ENCODE peak calls at places on chromosomes 4 and X, in four cellular contexts. M, I, C and E are unnamed samples. For H3K4me1, the result is how much of the 10 kb centered on the place peaks cover.

GRCh38 chr4:107069049-107069448 is 32.9 kb upstream of the DKK2 start:
- DNase-seq in M (no peak), I (no peak), C (no peak), E (no peak)

GRCh38 chr4:179624768-179625181 is 2182.5 kb upstream of the AGA start:
- DNase-seq in M (no peak), I (no peak), C (peak), E (peak)

GRCh38 chrX:15242899-15243555 is 26.9 kb downstream of the ASB9 start:
- DNase-seq in M (peak), I (no peak), C (peak), E (peak)

GRCh38 chrX:132470830-132471229 is 18.0 kb downstream of the MBNL3 start:
- DNase-seq in M (no peak), I (no peak), C (no peak), E (no peak)

GRCh38 chr4:80393246-80393969 is 57.9 kb downstream of the CFAP299 start:
- DNase-seq in M (no peak), I (no peak), C (no peak), E (no peak)

GRCh38 chr4:112055100-112055499 is 90.2 kb upstream of the FAM241A start:
- DNase-seq in M (no peak), I (no peak), C (no peak), E (no peak)

GRCh38 chrX:43176686-43177085 is 398.7 kb upstream of the PPP1R2C start:
- DNase-seq in M (peak), I (no peak), C (no peak), E (peak)

GRCh38 chrX:40105016-40105790 is 7.4 kb upstream of the BCOR start:
- DNase-seq in M (no peak), I (peak), C (peak), E (peak)

GRCh38 chrX:39883664-39884063 is 214.1 kb downstream of the BCOR start:
- DNase-seq in M (no peak), I (no peak), C (no peak), E (no peak)

GRCh38 chrX:9656277-9656676 is 109.4 kb downstream of the GPR143 start:
- DNase-seq in M (no peak), I (no peak), C (no peak), E (no peak)

GRCh38 chrX:134821370-134821769 is 163.1 kb upstream of the PLAC1 start:
- DNase-seq in M (no peak), I (peak), C (no peak), E (no peak)

GRCh38 chr4:36172650-36173049 is 71.7 kb downstream of the ARAP2 start:
- DNase-seq in M (no peak), I (no peak), C (no peak), E (no peak)
- H3K4me1 ChIP-seq in M (under half), I (under half), C (under half), E (under half)

DNA sequence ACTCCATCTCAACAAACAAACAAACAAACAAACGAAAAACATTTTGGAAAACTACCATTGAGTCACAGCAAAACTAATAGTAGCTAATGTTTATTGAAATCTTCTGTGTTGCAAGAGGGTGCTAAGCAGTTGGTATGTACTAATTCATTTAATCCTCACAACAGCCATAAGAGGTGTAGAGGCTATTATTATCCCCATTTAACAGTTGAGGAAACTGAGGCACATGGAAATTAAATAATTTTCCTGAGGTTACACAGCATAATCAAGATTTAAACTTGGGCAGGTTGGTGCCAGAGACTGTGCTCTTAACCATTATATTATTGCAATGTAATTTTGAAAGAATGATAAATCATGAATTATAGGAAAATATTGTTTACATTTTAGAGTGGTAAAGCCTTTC is 17.5 kb upstream of the RHOH start:
- DNase-seq in M (no peak), I (no peak), C (no peak), E (no peak)
- H3K4me1 ChIP-seq in M (under half), I (under half), C (under half), E (under half)

GRCh38 chrX:11424903-11425674 is 131.9 kb downstream of the AMELX start:
- DNase-seq in M (no peak), I (no peak), C (no peak), E (no peak)
- H3K4me1 ChIP-seq in M (under half), I (under half), C (under half), E (under half)

DNA sequence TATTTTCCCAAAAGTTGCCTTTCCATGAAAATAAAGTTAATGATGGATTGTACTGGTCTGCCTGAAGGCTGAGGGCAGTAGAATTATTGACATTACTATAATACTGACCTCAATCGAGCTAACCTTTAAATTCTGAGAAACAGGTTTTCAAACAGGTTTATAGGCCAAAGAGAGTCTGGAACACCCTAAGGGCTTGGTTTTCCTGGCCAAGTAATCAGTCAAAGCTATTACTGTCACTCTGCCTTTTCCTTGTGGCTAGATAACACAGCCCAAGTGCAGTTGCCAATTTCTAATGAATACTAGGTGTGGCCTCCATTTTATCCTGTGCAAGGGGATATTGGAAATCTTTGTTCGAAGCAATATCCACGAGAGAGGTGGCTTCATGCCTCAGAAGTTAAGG is 75.2 kb downstream of the INTS12 start:
- DNase-seq in M (no peak), I (no peak), C (no peak), E (no peak)
- H3K4me1 ChIP-seq in M (under half), I (under half), C (under half), E (under half)

DNA sequence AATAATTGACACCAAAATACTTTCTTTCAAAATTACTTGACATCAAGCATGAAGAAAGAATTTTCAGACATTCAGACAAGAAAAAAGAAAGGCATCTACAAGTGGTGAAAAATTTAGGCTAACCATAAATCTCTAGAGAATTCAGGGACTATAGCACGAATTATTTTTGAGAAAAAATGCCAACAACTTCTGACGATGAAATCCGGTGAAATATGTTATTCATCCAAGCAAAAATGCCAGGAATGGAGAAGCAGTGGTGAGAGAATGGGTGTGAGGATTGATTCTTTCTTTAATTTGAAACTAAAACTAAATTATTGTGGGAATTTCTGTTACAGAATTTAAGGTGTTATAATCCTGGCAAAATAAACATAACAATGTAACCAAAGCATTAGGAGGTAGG is 69.4 kb upstream of the SORBS2 start:
- DNase-seq in M (no peak), I (no peak), C (no peak), E (no peak)
- H3K4me1 ChIP-seq in M (under half), I (under half), C (under half), E (under half)